ENCODE peak calls at places on chromosomes 11 and 22, in five cellular contexts. I is GM04503; V is left cardiac atrium; F is HT-29; P is naive thymus-derived CD4-positive, alpha-beta T cell. Z is an unnamed sample.

GRCh38 chr11:70727899-70728620 is 329.7 kb downstream of the CTTN start:
- DNase-seq in F (no peak), P (no peak), I (no peak), V (no peak), Z (no peak)

GRCh38 chr22:19761500-19762314 is 1.1 kb downstream of the TBX1 start:
- DNase-seq in V (no peak), I (no peak), F (no peak), P (no peak), Z (no peak)

GRCh38 chr11:115677190-115677589 is 173.0 kb upstream of the CADM1 start:
- DNase-seq in I (no peak), F (no peak), V (no peak), P (no peak), Z (no peak)

GRCh38 chr22:41327124-41327523 is 25.8 kb downstream of the ZC3H7B start:
- DNase-seq in I (no peak), P (no peak), F (no peak), V (no peak), Z (no peak)

GRCh38 chr11:73629907-73630306 is 16.5 kb upstream of the PLEKHB1 start:
- DNase-seq in V (no peak), I (no peak), F (no peak), P (no peak), Z (no peak)

GRCh38 chr11:125435461-125436238 is 60.4 kb downstream of the FEZ1 start:
- DNase-seq in I (no peak), F (no peak), V (no peak), P (no peak), Z (no peak)

GRCh38 chr22:32802291-32802826 is 854 bp downstream of the TIMP3 start:
- DNase-seq in V (no peak), F (no peak), P (no peak), I (no peak), Z (no peak)

GRCh38 chr11:67274768-67275605 is 8.7 kb downstream of the GRK2 start:
- DNase-seq in I (no peak), V (peak), F (no peak), P (no peak), Z (no peak)

GRCh38 chr11:103541186-103541795 is 432.1 kb downstream of the DYNC2H1 start:
- DNase-seq in F (no peak), P (no peak), I (no peak), V (no peak), Z (peak)

GRCh38 chr11:128624269-128625170 is 37.2 kb upstream of the ETS1 start:
- DNase-seq in P (peak), V (no peak), I (no peak), F (no peak), Z (peak)

GRCh38 chr22:31160328-31160978 is 471 bp downstream of the RNF185 start:
- DNase-seq in P (no peak), F (no peak), I (no peak), V (peak), Z (no peak)